ENCODE peak calls at places on chromosomes 2 and 18, in ten cellular contexts. Z, G, T, L, C, S, Y, I, J and H are unnamed samples.
A peak's percentile ranks its signal among the peaks of the same experiment; 100 is the strongest.

GRCh38 chr2:117470311-117471095 is 344.0 kb upstream of the DDX18 start:
- DNase-seq in C (peak; percentile 55), T (peak; percentile 69), G (no peak), L (no peak), I (no peak), J (no peak), Y (no peak), Z (peak; percentile 54), S (no peak), H (no peak)

GRCh38 chr18:24878289-24878688 is 417.9 kb downstream of the HRH4 start:
- DNase-seq in T (peak; percentile 7), S (no peak), C (peak; percentile 45), J (no peak), L (peak; percentile 67), Z (no peak), Y (no peak), I (peak; percentile 13), G (no peak), H (no peak)

GRCh38 chr2:241901018-241901380 is 31.5 kb downstream of the RTP5 start:
- DNase-seq in G (peak; percentile 18), T (no peak), Z (no peak), J (no peak), Y (no peak), C (no peak), I (no peak), S (peak; percentile 43), L (no peak), H (no peak)

GRCh38 chr2:25844089-25844488 is 34.2 kb downstream of the ASXL2 start:
- DNase-seq in I (peak; percentile 38), C (no peak), L (peak; percentile 60), Y (no peak), S (no peak), T (no peak), J (no peak), Z (no peak), G (no peak), H (no peak)

GRCh38 chr2:134244587-134244986 is 9.3 kb upstream of the MGAT5 start:
- DNase-seq in Y (no peak), Z (no peak), I (no peak), J (no peak), T (no peak), S (no peak), C (no peak), L (no peak), G (no peak), H (no peak)

GRCh38 chr2:98445167-98445522 is 487 bp downstream of the INPP4A start:
- DNase-seq in T (no peak), G (no peak), J (no peak), Z (no peak), S (no peak), C (peak; percentile 32), I (no peak), L (peak; percentile 29), Y (no peak), H (no peak)

GRCh38 chr2:202009019-202009481 is 24.6 kb upstream of the FZD7 start:
- DNase-seq in C (no peak), G (no peak), S (no peak), J (no peak), L (peak; percentile 41), Z (no peak), I (no peak), T (no peak), Y (peak; percentile 50), H (no peak)

GRCh38 chr2:4278392-4278791 is 575.0 kb downstream of the DCDC2C start:
- DNase-seq in T (no peak), J (no peak), G (no peak), C (no peak), Y (no peak), I (no peak), Z (no peak), S (no peak), L (no peak), H (no peak)

GRCh38 chr2:142557391-142557790 is 320.1 kb upstream of the KYNU start:
- DNase-seq in C (no peak), T (no peak), G (no peak), J (no peak), L (no peak), S (no peak), Z (no peak), Y (no peak), I (peak; percentile 3), H (no peak)

GRCh38 chr2:144358979-144359541 is 160.9 kb downstream of the ZEB2 start:
- DNase-seq in G (no peak), S (no peak), T (no peak), J (no peak), Z (no peak), Y (no peak), I (peak; percentile 66), L (peak; percentile 39), C (no peak), H (no peak)

GRCh38 chr2:43018179-43019024 is 208.0 kb downstream of the ZFP36L2 start:
- DNase-seq in S (peak; percentile 67), I (peak; percentile 41), T (peak; percentile 90), Y (peak; percentile 87), L (peak; percentile 99), G (peak; percentile 80), C (peak; percentile 44), Z (peak; percentile 92), J (no peak), H (peak; percentile 90)

GRCh38 chr2:64681479-64681967 is 27.8 kb upstream of the SERTAD2 start:
- DNase-seq in L (no peak), Y (no peak), J (no peak), Z (no peak), T (no peak), I (no peak), S (no peak), C (peak; percentile 7), G (no peak), H (no peak)

GRCh38 chr2:85011747-85012146 is 40.8 kb downstream of the KCMF1 start:
- DNase-seq in J (no peak), Y (no peak), L (no peak), G (no peak), T (peak; percentile 30), S (no peak), I (no peak), C (no peak), Z (no peak), H (no peak)

GRCh38 chr2:18993756-18994155 is 364.7 kb downstream of the OSR1 start:
- DNase-seq in I (no peak), Z (no peak), L (no peak), C (no peak), T (no peak), J (no peak), G (no peak), S (no peak), Y (no peak), H (no peak)

GRCh38 chr18:44556296-44556695 is 124.4 kb upstream of the SETBP1 start:
- DNase-seq in J (no peak), C (no peak), G (no peak), Y (no peak), L (no peak), T (no peak), S (no peak), Z (no peak), I (no peak), H (no peak)
- H3K27ac ChIP-seq in J (no peak overlapping the region), C (no peak overlapping the region), G (no peak overlapping the region), Y (no peak overlapping the region), L (no peak overlapping the region), T (no peak overlapping the region), S (no peak overlapping the region), Z (no peak overlapping the region), I (no peak overlapping the region), H (no peak overlapping the region)

GRCh38 chr2:175854149-175854548 is 147.9 kb downstream of the LNPK start:
- DNase-seq in Z (no peak), S (no peak), G (no peak), I (no peak), J (no peak), T (no peak), C (no peak), L (no peak), Y (no peak), H (no peak)

GRCh38 chr2:175854665-175855064 is 147.4 kb downstream of the LNPK start:
- DNase-seq in S (no peak), Y (no peak), G (no peak), L (no peak), T (no peak), J (no peak), Z (no peak), C (no peak), I (peak; percentile 34), H (no peak)

GRCh38 chr2:175853110-175853509 is 149.0 kb downstream of the LNPK start:
- DNase-seq in I (no peak), J (no peak), Z (no peak), C (no peak), T (no peak), G (no peak), L (no peak), S (no peak), Y (no peak), H (no peak)

GRCh38 chr2:175855236-175855635 is 146.8 kb downstream of the LNPK start:
- DNase-seq in G (no peak), C (no peak), L (no peak), I (no peak), Z (no peak), T (no peak), J (no peak), S (no peak), Y (no peak), H (no peak)

GRCh38 chr2:175855794-175856453 is 146.1 kb downstream of the LNPK start:
- DNase-seq in Z (no peak), T (no peak), J (no peak), Y (peak; percentile 48), L (no peak), I (peak; percentile 53), C (no peak), S (no peak), G (no peak), H (no peak)
- H3K4me3 ChIP-seq in Z (no peak overlapping the region), T (no peak overlapping the region), J (no peak overlapping the region), Y (peak overlapping the region; percentile 37), L (no peak overlapping the region), I (peak overlapping the region; percentile 11), C (no peak overlapping the region), S (no peak overlapping the region), G (no peak overlapping the region), H (no peak overlapping the region)

DNA sequence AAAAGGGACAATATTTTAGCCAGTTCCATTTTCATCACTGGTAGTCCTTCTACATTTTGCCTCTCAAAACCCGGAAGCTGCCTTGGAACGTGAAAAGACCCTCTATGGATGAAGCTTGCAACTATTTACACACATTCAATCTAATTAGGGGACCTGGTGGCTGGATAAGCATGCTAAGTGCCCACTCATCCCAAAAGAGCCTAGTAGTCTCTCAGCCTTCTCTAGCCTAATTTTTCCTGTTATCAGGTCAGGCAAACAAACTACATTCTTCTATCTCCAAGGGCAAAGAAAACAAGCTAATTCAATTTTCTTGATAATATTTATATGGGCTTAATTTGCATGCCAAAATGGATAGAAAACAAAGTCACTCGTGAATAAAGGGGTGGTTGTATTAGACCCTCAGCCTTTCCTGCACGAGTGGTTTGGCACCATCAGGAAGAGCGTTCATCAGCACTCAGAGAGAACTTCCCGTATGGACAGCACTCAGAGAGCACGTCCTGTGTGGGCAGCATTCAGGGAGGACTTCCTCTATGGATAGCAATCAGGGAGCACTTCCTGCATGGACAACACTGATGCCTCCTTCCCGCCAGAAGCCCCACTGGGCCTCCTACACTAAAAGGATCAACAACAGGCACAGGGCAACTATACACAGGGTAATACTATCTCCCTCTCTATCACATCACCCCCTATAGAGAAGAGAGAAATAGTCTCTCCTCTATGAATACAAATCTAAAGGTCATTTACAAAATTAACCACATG is 122.2 kb downstream of the RBMS1 start:
- DNase-seq in C (no peak), Z (no peak), L (peak; percentile 64), T (no peak), J (no peak), Y (peak; percentile 32), S (no peak), I (no peak), G (no peak), H (no peak)
- H3K27ac ChIP-seq in C (peak overlapping the region; percentile 32), Z (no peak overlapping the region), L (peak overlapping the region; percentile 25), T (no peak overlapping the region), J (no peak overlapping the region), Y (peak overlapping the region; percentile 87), S (peak overlapping the region; percentile 73), I (peak overlapping the region; percentile 9), G (peak overlapping the region; percentile 20), H (peak overlapping the region; percentile 61)

GRCh38 chr18:62436636-62437519 is 85.9 kb upstream of the ZCCHC2 start:
- DNase-seq in L (peak; percentile 89), T (no peak), J (no peak), G (no peak), I (peak; percentile 39), C (peak; percentile 51), Z (peak; percentile 86), S (peak; percentile 59), Y (peak; percentile 89), H (peak; percentile 80)
- H3K4me3 ChIP-seq in L (no peak overlapping the region), T (no peak overlapping the region), J (no peak overlapping the region), G (no peak overlapping the region), I (no peak overlapping the region), C (no peak overlapping the region), Z (no peak overlapping the region), S (peak overlapping the region; percentile 15), Y (peak overlapping the region; percentile 16), H (no peak overlapping the region)